ENCODE peak calls at places on chromosomes 4 and X, in four cellular contexts. D, Y, S and Q are unnamed samples.

GRCh38 chrX:130330706-130331105 is 9.0 kb upstream of the SLC25A14 start:
- DNase-seq in D (peak; percentile 64), Y (peak; percentile 75), S (peak; percentile 57), Q (peak; percentile 14)

GRCh38 chr4:38914859-38915258 is 47.3 kb downstream of the FAM114A1 start:
- DNase-seq in Y (no peak), D (no peak), S (no peak), Q (no peak)

GRCh38 chr4:4426511-4427477 is 39.9 kb downstream of the NSG1 start:
- DNase-seq in D (no peak), Y (no peak), S (no peak), Q (no peak)

GRCh38 chr4:86359944-86360478 is at the start of gene MAPK10:
- DNase-seq in Y (no peak), S (peak; percentile 88), D (no peak), Q (peak; percentile 69)

GRCh38 chrX:1380672-1381233 is 11.2 kb downstream of the SLC25A6 start:
- DNase-seq in Y (no peak), S (no peak), D (no peak), Q (no peak)

GRCh38 chr4:39036172-39036571 is 4.0 kb upstream of the TMEM156 start:
- DNase-seq in Y (peak; percentile 86), S (peak; percentile 37), D (no peak), Q (no peak)

GRCh38 chr4:46844325-46844917 is 64.6 kb downstream of the COX7B2 start:
- DNase-seq in S (peak; percentile 64), D (peak; percentile 27), Y (peak; percentile 46), Q (no peak)

GRCh38 chr4:126451237-126451885 is 1136.6 kb downstream of the FAT4 start:
- DNase-seq in Y (no peak), S (no peak), D (no peak), Q (no peak)

GRCh38 chr4:87192155-87192919 is 28.1 kb downstream of the KLHL8 start:
- DNase-seq in S (no peak), D (no peak), Y (no peak), Q (no peak)

GRCh38 chr4:119209586-119209985 is 2.9 kb upstream of the USP53 start:
- DNase-seq in S (no peak), D (peak; percentile 44), Y (no peak), Q (no peak)

GRCh38 chrX:10722804-10723364 is 102.5 kb upstream of the MID1 start:
- DNase-seq in Y (peak; percentile 47), D (peak; percentile 10), S (peak; percentile 59), Q (no peak)

GRCh38 chr4:139651282-139652194 is 14.1 kb upstream of the MGST2 start:
- DNase-seq in S (peak; percentile 86), D (peak; percentile 77), Y (peak; percentile 84), Q (peak; percentile 68)

GRCh38 chr4:8913121-8913857 is 41.6 kb upstream of the HMX1 start:
- DNase-seq in S (no peak), Y (no peak), D (no peak), Q (no peak)

GRCh38 chr4:95869961-95870500 is 30.1 kb downstream of the PDHA2 start:
- DNase-seq in D (no peak), Y (no peak), S (no peak), Q (no peak)

GRCh38 chrX:3271485-3272186 is 74.8 kb downstream of the MXRA5 start:
- DNase-seq in D (no peak), Y (peak; percentile 18), S (no peak), Q (no peak)

DNA sequence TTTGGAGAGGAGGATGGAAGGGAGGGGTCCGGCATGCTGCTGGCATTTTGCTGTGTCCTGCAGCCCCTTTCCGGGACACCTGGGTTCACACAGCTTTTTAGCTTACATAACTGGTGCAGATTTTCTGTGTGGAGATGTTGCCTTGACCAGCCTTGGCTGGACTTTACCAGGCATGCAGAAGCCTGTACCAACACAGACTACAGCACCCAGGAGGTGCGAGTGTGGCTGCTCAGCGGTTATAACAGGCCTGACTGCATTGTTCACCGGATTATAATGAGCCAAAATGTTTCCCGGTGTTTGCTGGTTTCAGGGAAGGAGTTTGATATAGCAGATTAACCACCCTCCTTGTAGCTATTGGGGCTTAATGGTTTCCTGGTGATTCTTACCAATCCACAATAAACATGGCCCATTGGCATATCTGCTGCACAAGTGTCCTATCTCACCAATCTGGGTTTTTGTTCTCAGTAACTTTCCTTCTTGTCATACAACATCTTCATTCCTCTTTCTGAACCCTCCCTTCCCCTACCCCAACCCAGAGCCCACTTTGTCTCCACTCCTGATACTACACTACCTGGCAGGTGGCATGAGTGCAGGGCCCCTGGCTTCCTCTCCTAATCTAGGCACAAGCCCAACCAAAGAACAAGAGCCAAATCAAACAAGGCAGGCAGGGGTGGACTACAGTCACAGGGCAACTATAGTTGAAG is 3.9 kb downstream of the RPL10 start:
- DNase-seq in S (no peak), Y (no peak), D (no peak), Q (no peak)
- H3K27ac ChIP-seq in S (peak overlapping the region; percentile 55), Y (no peak overlapping the region), D (no peak overlapping the region), Q (no peak overlapping the region)

GRCh38 chr4:124018383-124019317 is 622.1 kb downstream of the SPRY1 start:
- DNase-seq in Y (no peak), D (no peak), S (peak; percentile 46), Q (no peak)
- H3K27ac ChIP-seq in Y (no peak overlapping the region), D (no peak overlapping the region), S (peak overlapping the region; percentile 44), Q (no peak overlapping the region)

GRCh38 chr4:16025268-16025667 is 58.6 kb downstream of the PROM1 start:
- DNase-seq in Y (no peak), S (no peak), D (no peak), Q (no peak)

GRCh38 chr4:16021804-16022560 is 59.0 kb upstream of the FGFBP2 start:
- DNase-seq in S (no peak), Y (no peak), D (no peak), Q (no peak)

GRCh38 chr4:16027114-16027513 is 56.7 kb downstream of the PROM1 start:
- DNase-seq in Y (no peak), D (no peak), S (peak; percentile 5), Q (no peak)

GRCh38 chr4:16026155-16026761 is 57.6 kb downstream of the PROM1 start:
- DNase-seq in Y (peak; percentile 56), D (peak; percentile 48), S (peak; percentile 64), Q (peak; percentile 50)

GRCh38 chr4:16024009-16024408 is 59.8 kb downstream of the PROM1 start:
- DNase-seq in D (no peak), Y (no peak), S (no peak), Q (no peak)
- H3K27ac ChIP-seq in D (no peak overlapping the region), Y (peak overlapping the region; percentile 48), S (no peak overlapping the region), Q (no peak overlapping the region)

GRCh38 chr4:211033-211511 is 86.8 kb downstream of the ZNF718 start:
- DNase-seq in S (no peak), D (no peak), Y (no peak), Q (no peak)
- H3K27ac ChIP-seq in S (no peak overlapping the region), D (no peak overlapping the region), Y (no peak overlapping the region), Q (no peak overlapping the region)

DNA sequence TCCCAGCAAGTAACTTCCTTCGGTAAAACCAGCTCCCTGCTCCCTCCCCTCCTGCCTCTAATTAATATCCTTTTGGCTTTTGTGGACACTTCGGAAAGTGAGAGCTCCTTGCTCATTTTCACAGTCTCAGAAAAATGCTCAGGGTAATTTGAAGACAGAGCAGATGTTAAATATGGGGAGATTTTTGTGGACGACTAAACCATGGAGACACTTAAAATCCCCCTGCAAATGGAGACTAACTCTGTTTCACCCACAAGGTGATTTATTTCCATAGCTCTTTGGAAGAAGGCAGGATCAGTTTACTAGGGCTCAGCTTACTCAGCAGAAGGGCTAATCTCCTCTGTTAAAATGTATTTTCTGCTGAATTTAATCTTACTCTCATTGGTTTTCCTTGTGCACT is 12.2 kb upstream of the AMOT start:
- DNase-seq in S (no peak), Y (no peak), D (no peak), Q (no peak)
- H3K27ac ChIP-seq in S (no peak overlapping the region), Y (no peak overlapping the region), D (no peak overlapping the region), Q (no peak overlapping the region)

GRCh38 chrX:125394449-125394848 is 74.8 kb downstream of the TEX13C start:
- DNase-seq in S (no peak), Y (no peak), D (no peak), Q (no peak)

GRCh38 chrX:125402807-125403206 is 83.1 kb downstream of the TEX13C start:
- DNase-seq in D (no peak), S (no peak), Y (no peak), Q (no peak)

GRCh38 chrX:125404667-125405160 is 85.0 kb downstream of the TEX13C start:
- DNase-seq in D (no peak), S (no peak), Y (no peak), Q (no peak)

GRCh38 chrX:125395626-125396025 is 76.0 kb downstream of the TEX13C start:
- DNase-seq in Y (no peak), D (no peak), S (no peak), Q (no peak)

DNA sequence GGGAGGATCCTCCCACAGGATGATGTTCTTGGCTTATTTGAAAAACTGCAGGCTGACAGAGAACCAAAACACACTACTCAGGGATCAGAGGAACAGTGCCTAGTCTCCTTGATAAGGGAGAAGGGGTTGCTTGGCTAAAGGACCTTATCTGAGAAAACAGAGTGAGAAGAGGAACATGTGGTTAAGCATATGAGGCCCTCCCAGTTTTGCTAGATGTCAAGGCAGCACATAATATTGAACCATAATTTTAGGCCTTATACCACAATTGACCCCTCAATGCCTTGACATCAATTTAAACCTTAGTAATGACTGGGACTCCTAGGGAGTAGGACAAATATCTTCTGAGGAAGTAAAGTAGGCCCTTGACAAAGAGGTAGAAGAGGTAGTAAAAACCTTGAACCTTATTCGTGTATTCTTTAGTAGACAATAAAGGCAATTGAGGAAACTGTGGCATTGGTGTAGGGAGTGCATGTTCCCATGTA is 79.3 kb downstream of the TEX13C start:
- DNase-seq in Y (no peak), S (no peak), D (no peak), Q (no peak)
- H3K27ac ChIP-seq in Y (no peak overlapping the region), S (no peak overlapping the region), D (no peak overlapping the region), Q (no peak overlapping the region)

GRCh38 chr4:184668511-184669114 is 19.1 kb downstream of the PRIMPOL start:
- DNase-seq in D (no peak), S (no peak), Y (no peak), Q (no peak)
- H3K27ac ChIP-seq in D (no peak overlapping the region), S (no peak overlapping the region), Y (no peak overlapping the region), Q (peak overlapping the region; percentile 5)

GRCh38 chr4:26238782-26239647 is 81.8 kb upstream of the RBPJ start:
- DNase-seq in Y (no peak), S (peak; percentile 22), D (no peak), Q (no peak)

GRCh38 chr4:26239796-26240195 is 81.0 kb upstream of the RBPJ start:
- DNase-seq in D (no peak), S (no peak), Y (no peak), Q (no peak)

GRCh38 chr4:26237916-26238315 is 82.9 kb upstream of the RBPJ start:
- DNase-seq in Y (no peak), S (no peak), D (no peak), Q (no peak)

GRCh38 chr4:26235500-26235899 is 85.3 kb upstream of the RBPJ start:
- DNase-seq in Y (no peak), S (peak; percentile 40), D (no peak), Q (no peak)

GRCh38 chr4:26238426-26238781 is 82.4 kb upstream of the RBPJ start:
- DNase-seq in S (no peak), D (no peak), Y (no peak), Q (no peak)
- H3K27ac ChIP-seq in S (no peak overlapping the region), D (no peak overlapping the region), Y (no peak overlapping the region), Q (no peak overlapping the region)